ENCODE peak calls at places on chromosomes 1 and 21, in seven cellular contexts. L is RPMI7951; H is left ventricle myocardium inferior; Z is foreskin melanocyte; C is trophoblast cell; M is activated CD4-positive, alpha-beta T cell treated with anti-CD3 and anti-CD28 coated beads, Interleukin-2, amount 10 ng/mL, durations not matched to agents 24 days and 14 days; P is cardiac muscle cell. B is an unnamed sample.

GRCh38 chr1:39017266-39017665 is 8.9 kb upstream of the NDUFS5 start:
- DNase-seq in C (no peak), M (no peak), P (no peak), Z (no peak), H (no peak), L (no peak), B (no peak)

GRCh38 chr1:92470216-92470615 is 16.5 kb downstream of the GFI1 start:
- DNase-seq in M (peak), C (no peak), L (no peak), H (no peak), P (no peak), Z (no peak), B (no peak)

GRCh38 chr1:187264995-187265602 is 436.4 kb downstream of the PLA2G4A start:
- DNase-seq in Z (peak), C (peak), H (no peak), L (peak), M (no peak), P (peak), B (peak)

GRCh38 chr1:237650809-237651208 is 239.9 kb downstream of the ZP4 start:
- DNase-seq in Z (no peak), H (no peak), C (no peak), L (no peak), M (no peak), P (no peak), B (no peak)

GRCh38 chr1:31102501-31102950 is 37.0 kb upstream of the PUM1 start:
- DNase-seq in C (no peak), M (no peak), Z (peak), P (no peak), H (peak), L (peak), B (no peak)

GRCh38 chr21:29656504-29657227 is 283.1 kb downstream of the GRIK1 start:
- DNase-seq in C (peak), M (peak), L (peak), H (no peak), P (no peak), Z (peak), B (no peak)

GRCh38 chr1:206797534-206798383 is 25.5 kb upstream of the IL10 start:
- DNase-seq in C (peak), L (no peak), P (peak), Z (no peak), M (no peak), H (no peak), B (no peak)

GRCh38 chr1:79325705-79326104 is 319.2 kb upstream of the ADGRL4 start:
- DNase-seq in H (no peak), M (no peak), L (no peak), Z (no peak), P (no peak), C (no peak), B (no peak)

GRCh38 chr21:35942211-35943144 is 117.8 kb downstream of the SETD4 start:
- DNase-seq in L (no peak), Z (no peak), H (no peak), P (no peak), M (no peak), C (no peak), B (no peak)

GRCh38 chr1:92563457-92564216 is 76.9 kb upstream of the GFI1 start:
- DNase-seq in C (no peak), H (no peak), Z (no peak), M (peak), P (no peak), L (no peak), B (no peak)

GRCh38 chr1:17617787-17618557 is 78.5 kb downstream of the ARHGEF10L start:
- DNase-seq in P (peak), L (no peak), C (peak), M (no peak), Z (no peak), H (peak), B (no peak)

GRCh38 chr1:219523411-219523810 is 89.5 kb downstream of the ZC3H11B start:
- DNase-seq in P (no peak), M (no peak), Z (no peak), H (no peak), L (no peak), C (no peak), B (no peak)

GRCh38 chr1:109170051-109170775 is 43.5 kb upstream of the SARS1 start:
- DNase-seq in P (no peak), H (no peak), Z (no peak), M (no peak), L (no peak), C (no peak), B (no peak)

GRCh38 chr1:74673351-74674111 is at the start of gene ERICH3:
- DNase-seq in Z (no peak), M (no peak), L (peak), H (no peak), P (peak), C (peak), B (no peak)

GRCh38 chr1:14371806-14372497 is 226.5 kb upstream of the KAZN start:
- DNase-seq in H (no peak), C (no peak), Z (peak), L (no peak), P (no peak), M (no peak), B (no peak)

GRCh38 chr1:97091263-97091662 is 369.7 kb downstream of the PTBP2 start:
- DNase-seq in P (no peak), Z (no peak), C (no peak), M (no peak), L (no peak), H (no peak), B (no peak)

GRCh38 chr1:239719642-239720258 is 333.4 kb downstream of the CHRM3 start:
- DNase-seq in C (no peak), P (no peak), Z (peak), M (peak), H (no peak), L (peak), B (no peak)

GRCh38 chr1:152015766-152016165 is 21.0 kb downstream of the S100A11 start:
- DNase-seq in C (no peak), H (no peak), L (no peak), Z (no peak), P (no peak), M (no peak), B (no peak)

GRCh38 chr21:39041815-39042214 is 141.4 kb downstream of the PSMG1 start:
- DNase-seq in P (no peak), L (no peak), M (no peak), H (no peak), Z (no peak), C (no peak), B (no peak)

GRCh38 chr1:16458801-16459200 is 18.3 kb downstream of the NECAP2 start:
- DNase-seq in C (no peak), P (no peak), H (no peak), M (no peak), L (no peak), Z (no peak), B (no peak)